ENCODE peak calls at places on chromosomes 12 and 14, in four cellular contexts. L is IMR-90, J is HepG2, X is Karpas-422. S is an unnamed sample.

GRCh38 chr12:106769546-106769945 is 4.9 kb upstream of the RIC8B start:
- DNase-seq in J (no peak), X (no peak), L (no peak), S (no peak)

GRCh38 chr12:15152864-15153263 is 68.4 kb downstream of the RERG start:
- DNase-seq in J (no peak), L (peak; percentile 30), X (no peak), S (no peak)

GRCh38 chr12:111453071-111453989 is 47.6 kb downstream of the SH2B3 start:
- DNase-seq in X (no peak), J (no peak), L (no peak), S (no peak)

GRCh38 chr12:68121143-68121542 is 38.4 kb downstream of the IFNG start:
- DNase-seq in J (no peak), L (no peak), X (no peak), S (no peak)

GRCh38 chr12:83016226-83016835 is 329.6 kb downstream of the TMTC2 start:
- DNase-seq in J (peak; percentile 5), X (no peak), L (peak; percentile 89), S (no peak)

GRCh38 chr12:25254271-25254880 is 3.6 kb upstream of the KRAS start:
- DNase-seq in L (peak; percentile 44), J (peak; percentile 47), X (no peak), S (no peak)

GRCh38 chr12:69951108-69951507 is 126.1 kb downstream of the MYRFL start:
- DNase-seq in J (no peak), L (no peak), X (no peak), S (no peak)

GRCh38 chr14:97916669-97917068 is 1119.5 kb downstream of the VRK1 start:
- DNase-seq in J (no peak), X (no peak), L (no peak), S (no peak)

GRCh38 chr12:71935594-71935993 is 3.1 kb upstream of the TPH2 start:
- DNase-seq in J (no peak), L (peak; percentile 25), X (no peak), S (no peak)

GRCh38 chr12:50222275-50222783 is 55.2 kb upstream of the CERS5 start:
- DNase-seq in L (peak; percentile 95), J (no peak), X (peak; percentile 81), S (no peak)

GRCh38 chr12:28611115-28611435 is 420.8 kb downstream of the CCDC91 start:
- DNase-seq in L (peak; percentile 93), J (no peak), X (no peak), S (no peak)

GRCh38 chr12:6033546-6033945 is 88.5 kb upstream of the ANO2 start:
- DNase-seq in J (no peak), L (no peak), X (no peak), S (peak; percentile 51)

GRCh38 chr14:23186913-23187654 is 3.6 kb upstream of the SLC7A8 start:
- DNase-seq in J (peak; percentile 78), L (peak; percentile 76), X (peak; percentile 81), S (no peak)

GRCh38 chr12:25730489-25731349 is 177.6 kb upstream of the LMNTD1 start:
- DNase-seq in L (no peak), X (no peak), J (no peak), S (no peak)

GRCh38 chr12:93173178-93173957 is 204.4 kb upstream of the NUDT4 start:
- DNase-seq in X (no peak), L (peak; percentile 75), J (no peak), S (no peak)

GRCh38 chr12:29756741-29757390 is 26.9 kb downstream of the TMTC1 start:
- DNase-seq in X (no peak), L (peak; percentile 35), J (no peak), S (no peak)

GRCh38 chr12:102879144-102879763 is 37.8 kb downstream of the PAH start:
- DNase-seq in X (peak; percentile 87), J (no peak), L (peak; percentile 6), S (no peak)

GRCh38 chr12:108268397-108268796 is 70.7 kb downstream of the CMKLR1 start:
- DNase-seq in X (no peak), L (no peak), J (no peak), S (no peak)

GRCh38 chr14:105444859-105445258 is 25.2 kb downstream of the MTA1 start:
- DNase-seq in X (no peak), J (no peak), L (no peak), S (peak; percentile 70)

GRCh38 chr14:75141062-75141461 is 14.2 kb upstream of the NEK9 start:
- DNase-seq in X (no peak), J (no peak), L (no peak), S (no peak)

GRCh38 chr12:75550401-75550851 is 39.0 kb upstream of the KRR1 start:
- DNase-seq in J (no peak), X (no peak), L (peak; percentile 29), S (no peak)

GRCh38 chr12:9742665-9743064 is 9.8 kb upstream of the CLECL1 start:
- DNase-seq in J (no peak), X (no peak), L (no peak), S (peak; percentile 45)

GRCh38 chr12:123153906-123154305 is 3.0 kb upstream of the PITPNM2 start:
- DNase-seq in J (no peak), X (no peak), L (no peak), S (no peak)

GRCh38 chr12:18320036-18320617 is 58.8 kb downstream of the PIK3C2G start:
- DNase-seq in L (peak; percentile 69), X (peak; percentile 63), J (peak; percentile 74), S (no peak)

GRCh38 chr14:31921251-31921650 is 155.9 kb upstream of the ARHGAP5 start:
- DNase-seq in J (no peak), L (peak; percentile 22), X (peak; percentile 50), S (no peak)

GRCh38 chr12:124741211-124741610 is 122.5 kb downstream of the SCARB1 start:
- DNase-seq in L (no peak), X (no peak), J (no peak), S (no peak)

GRCh38 chr12:101563197-101563596 is 31.6 kb upstream of the MYBPC1 start:
- DNase-seq in L (no peak), X (no peak), J (no peak), S (no peak)

GRCh38 chr12:116881867-116882507 is 746 bp upstream of the HRK start:
- DNase-seq in J (no peak), X (no peak), L (no peak), S (no peak)
- H3K9ac ChIP-seq in J (no peak overlapping the region), X (peak overlapping the region; percentile 60), L (no peak overlapping the region), S (no peak overlapping the region)

DNA sequence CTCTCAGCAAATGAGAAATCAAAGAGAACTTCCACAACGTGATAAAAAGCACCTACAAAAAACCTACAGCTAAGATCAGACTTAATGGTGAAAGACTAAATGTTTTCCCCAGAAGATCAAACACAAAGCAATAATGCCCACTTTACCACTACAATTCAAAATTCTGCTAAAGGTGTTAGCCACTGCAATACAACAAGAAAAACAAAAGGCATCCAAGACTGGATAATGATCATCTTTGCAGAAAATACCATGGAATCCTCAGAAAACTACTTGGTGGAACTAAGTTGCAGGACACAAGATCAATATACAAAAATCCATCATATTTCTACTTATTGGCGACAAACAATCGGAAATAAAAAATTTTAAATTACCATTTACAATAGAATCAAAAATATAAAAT is 6.5 kb downstream of the DDX24 start:
- DNase-seq in J (no peak), L (no peak), X (no peak), S (no peak)
- H3K4me3 ChIP-seq in J (no peak overlapping the region), L (no peak overlapping the region), X (no peak overlapping the region), S (no peak overlapping the region)

GRCh38 chr12:96501139-96501741 is 11.9 kb downstream of the CFAP54 start:
- DNase-seq in X (no peak), J (peak; percentile 55), L (peak; percentile 61), S (no peak)
- H3K9ac ChIP-seq in X (no peak overlapping the region), J (no peak overlapping the region), L (no peak overlapping the region), S (no peak overlapping the region)

GRCh38 chr14:36702484-36702883 is 40.8 kb downstream of the PAX9 start:
- DNase-seq in X (peak; percentile 51), J (no peak), L (no peak), S (no peak)

GRCh38 chr14:36701144-36701543 is 39.5 kb downstream of the PAX9 start:
- DNase-seq in J (no peak), L (no peak), X (no peak), S (no peak)

GRCh38 chr14:36700656-36701055 is 39.0 kb downstream of the PAX9 start:
- DNase-seq in X (peak; percentile 91), J (no peak), L (no peak), S (no peak)
- H3K4me3 ChIP-seq in X (peak overlapping the region; percentile 20), J (no peak overlapping the region), L (no peak overlapping the region), S (no peak overlapping the region)

GRCh38 chr12:52036587-52037171 is 14.6 kb upstream of the NR4A1 start:
- DNase-seq in L (peak; percentile 75), J (no peak), X (peak; percentile 78), S (peak; percentile 96)

GRCh38 chr12:52037248-52037861 is 13.9 kb upstream of the NR4A1 start:
- DNase-seq in X (no peak), J (no peak), L (peak; percentile 46), S (peak; percentile 88)

GRCh38 chr12:52041032-52041431 is 10.2 kb upstream of the NR4A1 start:
- DNase-seq in J (no peak), X (no peak), L (no peak), S (no peak)

GRCh38 chr12:52035926-52036325 is 15.3 kb upstream of the NR4A1 start:
- DNase-seq in J (no peak), L (no peak), X (no peak), S (no peak)

GRCh38 chr12:52038447-52038846 is 12.8 kb upstream of the NR4A1 start:
- DNase-seq in J (no peak), X (no peak), L (peak; percentile 48), S (no peak)
- H3K9ac ChIP-seq in J (no peak overlapping the region), X (no peak overlapping the region), L (no peak overlapping the region), S (peak overlapping the region; percentile 28)

GRCh38 chr12:116719661-116720060 is 18.2 kb downstream of the SPRING1 start:
- DNase-seq in X (no peak), J (no peak), L (no peak), S (no peak)

GRCh38 chr12:116720129-116720528 is 17.7 kb downstream of the SPRING1 start:
- DNase-seq in X (no peak), L (no peak), J (no peak), S (no peak)

GRCh38 chr12:116714175-116714574 is 23.7 kb downstream of the SPRING1 start:
- DNase-seq in J (no peak), L (no peak), X (no peak), S (peak; percentile 75)

GRCh38 chr12:116718578-116719454 is 19.1 kb downstream of the SPRING1 start:
- DNase-seq in L (peak; percentile 56), X (no peak), J (no peak), S (no peak)

GRCh38 chr12:116717466-116718457 is 20.1 kb downstream of the SPRING1 start:
- DNase-seq in X (no peak), J (no peak), L (peak; percentile 56), S (peak; percentile 89)
- H3K4me3 ChIP-seq in X (no peak overlapping the region), J (no peak overlapping the region), L (no peak overlapping the region), S (peak overlapping the region; percentile 22)

DNA sequence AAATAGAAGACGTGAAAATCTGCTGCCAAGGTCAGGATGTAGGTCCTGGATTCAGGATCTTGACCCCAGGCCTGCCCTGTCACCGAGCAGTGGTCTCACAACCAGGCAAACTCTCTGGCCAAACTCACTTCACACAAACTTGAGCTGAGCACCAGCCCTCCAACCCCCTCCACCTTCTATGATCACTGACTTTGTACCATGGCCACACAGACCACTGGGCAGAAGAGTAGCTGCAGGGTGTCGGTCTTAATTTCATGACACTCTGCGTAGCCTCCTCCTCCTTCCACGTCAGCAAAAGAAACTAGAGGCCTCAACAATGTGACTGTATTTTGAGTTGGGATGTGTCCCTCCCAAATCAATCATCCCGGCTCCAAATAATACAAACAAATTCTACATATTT is 7.2 kb upstream of the TBX3 start:
- DNase-seq in X (no peak), L (no peak), J (no peak), S (no peak)
- H3K9ac ChIP-seq in X (no peak overlapping the region), L (peak overlapping the region; percentile 85), J (peak overlapping the region; percentile 14), S (no peak overlapping the region)

GRCh38 chr12:53326460-53327185 is 5.2 kb upstream of the AAAS start:
- DNase-seq in X (peak; percentile 53), J (no peak), L (no peak), S (peak; percentile 24)
- H3K4me3 ChIP-seq in X (no peak overlapping the region), J (no peak overlapping the region), L (no peak overlapping the region), S (no peak overlapping the region)